ENCODE peak calls at places on chromosome 4, in six cellular contexts. N is stimulated activated CD4-positive, alpha-beta T cell treated with anti-CD3 and anti-CD28 coated beads, Interleukin-2, amount 100 ng/mL, for 48 hours; V is amniotic stem cell; P is upper lobe of right lung; A is ecto neural progenitor cell; X is Caki2. H is an unnamed sample.

GRCh38 chr4:3042226-3042625 is 32.1 kb downstream of the HTT-AS start:
- DNase-seq in N (no peak), V (no peak), P (no peak), A (no peak), X (no peak), H (no peak)

GRCh38 chr4:11743236-11743635 is 314.5 kb upstream of the HS3ST1 start:
- DNase-seq in N (no peak), V (no peak), P (no peak), A (no peak), X (no peak), H (no peak)

GRCh38 chr4:98976716-98977115 is 18.8 kb upstream of the METAP1 start:
- DNase-seq in N (no peak), V (peak), P (no peak), A (no peak), X (no peak), H (peak)

GRCh38 chr4:53886090-53886489 is 178.3 kb downstream of the CHIC2 start:
- DNase-seq in N (no peak), V (no peak), P (no peak), A (no peak), X (no peak), H (no peak)

GRCh38 chr4:119930546-119930945 is 136.1 kb downstream of the MAD2L1 start:
- DNase-seq in N (no peak), V (no peak), P (no peak), A (no peak), X (no peak), H (no peak)

GRCh38 chr4:95086532-95086931 is 328.8 kb downstream of the BMPR1B start:
- DNase-seq in N (no peak), V (no peak), P (no peak), A (no peak), X (no peak), H (no peak)

GRCh38 chr4:184475096-184475461 is 729 bp upstream of the IRF2 start:
- DNase-seq in N (peak), V (peak), P (peak), A (peak), X (peak), H (no peak)

GRCh38 chr4:55634417-55635128 is 1.5 kb downstream of the NMU start:
- DNase-seq in N (no peak), V (no peak), P (no peak), A (no peak), X (no peak), H (no peak)

GRCh38 chr4:76641758-76642157 is 206.7 kb downstream of the SHROOM3 start:
- DNase-seq in N (no peak), V (no peak), P (no peak), A (no peak), X (no peak), H (no peak)

GRCh38 chr4:144645102-144645469 is 870 bp upstream of the HHIP start:
- DNase-seq in N (no peak), V (no peak), P (peak), A (no peak), X (no peak), H (no peak)

GRCh38 chr4:109803924-109804571 is 2.2 kb upstream of the CFI start:
- DNase-seq in N (no peak), V (no peak), P (no peak), A (no peak), X (peak), H (no peak)

GRCh38 chr4:87804871-87805270 is 5.5 kb downstream of the IBSP start:
- DNase-seq in N (no peak), V (no peak), P (no peak), A (no peak), X (no peak), H (no peak)

H was measured in AG04449.